ENCODE peak calls at places on chromosomes 6 and 20, in seven cellular contexts. K is caudate nucleus; W is stimulated activated CD4-positive, alpha-beta T cell treated with anti-CD3 and anti-CD28 coated beads, Interleukin-4, amount 100 ng/mL, for 4 hours; Y is GM23248; L is activated T-cell treated with anti-CD3 and anti-CD28 coated beads, Interleukin-2, amount 50 U/mL, for 72 hours; F is EL; S is uterus. V is an unnamed sample.

GRCh38 chr20:3115190-3116107 is 30.9 kb upstream of the AVP start:
- DNase-seq in S (no peak), W (no peak), K (peak; percentile 4), F (peak; percentile 64), Y (peak; percentile 77), L (peak; percentile 21), V (no peak)

GRCh38 chr6:150959071-150959637 is 93.7 kb downstream of the MTHFD1L start:
- DNase-seq in F (no peak), L (no peak), K (no peak), S (no peak), W (no peak), Y (peak; percentile 32), V (no peak)

GRCh38 chr6:138429731-138430130 is 25.7 kb downstream of the HEBP2 start:
- DNase-seq in Y (no peak), S (no peak), K (no peak), F (no peak), W (no peak), L (no peak), V (no peak)

GRCh38 chr6:26122005-26122388 is 34.8 kb downstream of the HFE start:
- DNase-seq in F (no peak), Y (no peak), S (no peak), K (no peak), W (no peak), L (no peak), V (no peak)

GRCh38 chr20:36549942-36550796 is 8.8 kb downstream of the MYL9 start:
- DNase-seq in Y (no peak), W (no peak), F (no peak), S (peak; percentile 41), L (no peak), K (no peak), V (no peak)

GRCh38 chr6:25359891-25360290 is 80.7 kb downstream of the CARMIL1 start:
- DNase-seq in K (no peak), L (no peak), F (no peak), S (no peak), W (no peak), Y (peak; percentile 26), V (no peak)

GRCh38 chr6:106253194-106253593 is 72.4 kb downstream of the ATG5 start:
- DNase-seq in K (no peak), S (no peak), W (no peak), L (no peak), F (peak; percentile 93), Y (peak; percentile 93), V (no peak)

GRCh38 chr6:32685603-32686002 is 19.1 kb upstream of the HLA-DQB1 start:
- DNase-seq in Y (no peak), K (no peak), W (no peak), L (peak; percentile 38), S (no peak), F (no peak), V (no peak)

GRCh38 chr6:170575250-170575649 is 9.2 kb downstream of the PDCD2 start:
- DNase-seq in W (no peak), F (no peak), S (no peak), Y (peak; percentile 47), L (no peak), K (no peak), V (no peak)

V was measured in anterior cingulate cortex.